ENCODE peak calls at places on chromosomes 13 and 19, in five cellular contexts. F, M, O, K and L are unnamed samples.

GRCh38 chr13:48393030-48393697 is 19.7 kb downstream of the LPAR6 start:
- DNase-seq in O (no peak), M (no peak), F (no peak), K (no peak), L (no peak)

GRCh38 chr19:44576843-44577565 is 36.4 kb upstream of the IGSF23 start:
- DNase-seq in O (peak; percentile 37), K (no peak), F (peak; percentile 69), M (no peak), L (peak; percentile 78)

GRCh38 chr19:42113641-42114348 is 18.5 kb downstream of the POU2F2 start:
- DNase-seq in K (peak; percentile 93), M (no peak), F (peak; percentile 99), O (no peak), L (peak; percentile 97)

GRCh38 chr13:29693297-29693945 is 97.9 kb upstream of the SLC7A1 start:
- DNase-seq in K (no peak), O (peak; percentile 88), F (no peak), M (no peak), L (peak; percentile 85)

GRCh38 chr13:29922281-29922821 is 71.9 kb upstream of the UBL3 start:
- DNase-seq in M (no peak), F (peak; percentile 76), K (peak; percentile 12), O (no peak), L (peak; percentile 31)

GRCh38 chr13:50104493-50104892 is 89.2 kb downstream of the KCNRG start:
- DNase-seq in K (no peak), O (no peak), F (no peak), M (no peak), L (no peak)

GRCh38 chr19:39310558-39311311 is 9.9 kb downstream of the LRFN1 start:
- DNase-seq in K (no peak), O (no peak), M (no peak), F (peak; percentile 28), L (no peak)

GRCh38 chr13:99395436-99395835 is 88.2 kb upstream of the GPR183 start:
- DNase-seq in K (no peak), F (no peak), M (no peak), O (no peak), L (no peak)

GRCh38 chr13:112064222-112064621 is 2.7 kb upstream of the SOX1 start:
- DNase-seq in O (no peak), F (no peak), K (no peak), M (no peak), L (no peak)

GRCh38 chr13:76148926-76149325 is 512.8 kb downstream of the LMO7 start:
- DNase-seq in O (no peak), K (peak; percentile 52), F (peak; percentile 65), M (no peak), L (peak; percentile 6)

GRCh38 chr19:50313812-50314536 is 15.2 kb downstream of the KCNC3 start:
- DNase-seq in K (no peak), M (no peak), F (no peak), O (no peak), L (no peak)

GRCh38 chr19:52190679-52191293 is 934 bp downstream of the PPP2R1A start:
- DNase-seq in O (peak; percentile 19), M (no peak), K (no peak), F (peak; percentile 50), L (peak; percentile 58)

GRCh38 chr13:113123226-113124150 is 889 bp downstream of the F10 start:
- DNase-seq in M (no peak), O (no peak), F (peak; percentile 17), K (no peak), L (no peak)

GRCh38 chr13:26914624-26915023 is 154.0 kb upstream of the GPR12 start:
- DNase-seq in F (no peak), M (no peak), K (no peak), O (no peak), L (peak; percentile 63)

GRCh38 chr19:8697671-8698432 is 743 bp downstream of the ACTL9 start:
- DNase-seq in M (no peak), K (no peak), F (no peak), O (no peak), L (no peak)

GRCh38 chr13:38366954-38367645 is 17.4 kb downstream of the UFM1 start:
- DNase-seq in O (no peak), F (peak; percentile 75), M (no peak), K (no peak), L (peak; percentile 25)

GRCh38 chr19:2385053-2385721 is 25.1 kb downstream of the TMPRSS9 start:
- DNase-seq in O (peak; percentile 28), F (peak; percentile 92), K (peak; percentile 82), M (no peak), L (peak; percentile 96)

GRCh38 chr19:33071887-33072286 is 7.2 kb upstream of the RHPN2 start:
- DNase-seq in M (no peak), O (no peak), F (peak; percentile 72), K (no peak), L (peak; percentile 23)

GRCh38 chr19:19321143-19321577 is 531 bp downstream of the MAU2 start:
- DNase-seq in K (no peak), F (peak; percentile 44), M (no peak), O (no peak), L (peak; percentile 9)

GRCh38 chr19:56066152-56067023 is 54.7 kb downstream of the ZNF787 start:
- DNase-seq in K (peak; percentile 5), O (peak; percentile 49), M (peak; percentile 59), F (peak; percentile 62), L (peak; percentile 59)

GRCh38 chr19:33293255-33294057 is 8.9 kb downstream of the CEBPA start:
- DNase-seq in O (no peak), F (peak; percentile 77), M (no peak), K (peak; percentile 79), L (peak; percentile 91)

GRCh38 chr13:44879452-44880058 is 109.7 kb downstream of the NUFIP1 start:
- DNase-seq in K (no peak), M (peak; percentile 8), O (peak; percentile 40), F (peak; percentile 62), L (peak; percentile 62)

GRCh38 chr19:56750658-56751057 is 79.1 kb upstream of the ZNF835 start:
- DNase-seq in F (no peak), M (no peak), K (no peak), O (no peak), L (no peak)

GRCh38 chr19:19342086-19343015 is 21.7 kb downstream of the MAU2 start:
- DNase-seq in K (no peak), M (peak; percentile 36), F (peak; percentile 67), O (peak; percentile 43), L (peak; percentile 66)

GRCh38 chr19:28150129-28150528 is 1062.8 kb downstream of the UQCRFS1 start:
- DNase-seq in M (no peak), K (no peak), O (no peak), F (no peak), L (no peak)

GRCh38 chr19:17526922-17527321 is 15.5 kb downstream of the PGLS start:
- DNase-seq in M (no peak), K (no peak), O (no peak), F (no peak), L (no peak)

GRCh38 chr13:29081036-29081435 is 260.9 kb downstream of the MTUS2 start:
- DNase-seq in F (peak; percentile 56), K (no peak), O (no peak), M (no peak), L (no peak)

GRCh38 chr13:69585656-69586055 is 522.0 kb upstream of the ATXN8OS start:
- DNase-seq in O (no peak), M (no peak), F (peak; percentile 1), K (no peak), L (no peak)

GRCh38 chr19:35248310-35249145 is at the start of gene LSR:
- DNase-seq in O (peak; percentile 95), F (no peak), K (no peak), M (peak; percentile 94), L (peak; percentile 92)

GRCh38 chr19:14544047-14544446 is 14.7 kb downstream of the TECR start:
- DNase-seq in M (no peak), F (no peak), K (no peak), O (no peak), L (no peak)

GRCh38 chr19:54893406-54893805 is 12.5 kb upstream of the NCR1 start:
- DNase-seq in M (no peak), F (no peak), O (no peak), K (no peak), L (no peak)

GRCh38 chr19:3471954-3472655 is 8.2 kb downstream of the SMIM24 start:
- DNase-seq in O (no peak), M (no peak), F (peak; percentile 36), K (no peak), L (peak; percentile 34)

GRCh38 chr19:1238373-1239303 is 833 bp upstream of the CBARP start:
- DNase-seq in F (no peak), M (no peak), K (no peak), O (no peak), L (no peak)

GRCh38 chr19:4051175-4052101 is 15.3 kb downstream of the ZBTB7A start:
- DNase-seq in O (no peak), K (no peak), M (no peak), F (peak; percentile 88), L (peak; percentile 95)